ENCODE peak calls at places on chromosome 1, in seven cellular contexts. One of them, this sample, is unnamed.

GRCh38 chr1:212691561-212692071 is 8.0 kb downstream of the BATF3 start:
- DNase-seq in GM12878: peak
- DNase-seq in HCT116: no peak
- DNase-seq in H1: no peak
- DNase-seq in K562: no peak
- DNase-seq in WTC11: no peak
- DNase-seq in HepG2: no peak
- DNase-seq in this sample: no peak

GRCh38 chr1:175918364-175918801 is 175.0 kb upstream of the TNR start:
- DNase-seq in H1: peak
- DNase-seq in WTC11: no peak
- DNase-seq in GM12878: no peak
- DNase-seq in HCT116: no peak
- DNase-seq in HepG2: no peak
- DNase-seq in K562: no peak
- DNase-seq in this sample: no peak

GRCh38 chr1:18532390-18533170 is 51.9 kb downstream of the KLHDC7A start:
- DNase-seq in H1: no peak
- DNase-seq in HepG2: no peak
- DNase-seq in HCT116: no peak
- DNase-seq in GM12878: no peak
- DNase-seq in WTC11: no peak
- DNase-seq in K562: no peak
- DNase-seq in this sample: no peak

GRCh38 chr1:14946567-14947285 is 206.8 kb upstream of the TMEM51 start:
- DNase-seq in H1: no peak
- DNase-seq in HCT116: no peak
- DNase-seq in K562: no peak
- DNase-seq in HepG2: no peak
- DNase-seq in GM12878: no peak
- DNase-seq in WTC11: no peak
- DNase-seq in this sample: no peak

GRCh38 chr1:66652556-66652955 is 99.7 kb upstream of the DYNLT5 start:
- DNase-seq in H1: no peak
- DNase-seq in WTC11: no peak
- DNase-seq in HepG2: no peak
- DNase-seq in K562: no peak
- DNase-seq in GM12878: no peak
- DNase-seq in HCT116: no peak
- DNase-seq in this sample: no peak

GRCh38 chr1:119364640-119365039 is 3.9 kb upstream of the HAO2 start:
- DNase-seq in HepG2: no peak
- DNase-seq in K562: no peak
- DNase-seq in HCT116: no peak
- DNase-seq in GM12878: no peak
- DNase-seq in H1: no peak
- DNase-seq in WTC11: no peak
- DNase-seq in this sample: no peak

GRCh38 chr1:110125810-110126209 is 13.6 kb downstream of the UBL4B start:
- DNase-seq in GM12878: no peak
- DNase-seq in HCT116: no peak
- DNase-seq in K562: no peak
- DNase-seq in WTC11: no peak
- DNase-seq in H1: no peak
- DNase-seq in HepG2: no peak
- DNase-seq in this sample: no peak

GRCh38 chr1:222736972-222737371 is at the start of gene FAM177B:
- DNase-seq in WTC11: no peak
- DNase-seq in HCT116: no peak
- DNase-seq in K562: no peak
- DNase-seq in H1: no peak
- DNase-seq in GM12878: no peak
- DNase-seq in HepG2: no peak
- DNase-seq in this sample: no peak

GRCh38 chr1:216670118-216670870 is 52.9 kb downstream of the ESRRG start:
- DNase-seq in HepG2: peak
- DNase-seq in H1: no peak
- DNase-seq in WTC11: no peak
- DNase-seq in HCT116: no peak
- DNase-seq in K562: no peak
- DNase-seq in GM12878: no peak
- DNase-seq in this sample: peak

GRCh38 chr1:245872475-245872874 is 634.6 kb downstream of the SMYD3 start:
- DNase-seq in HCT116: no peak
- DNase-seq in WTC11: no peak
- DNase-seq in HepG2: no peak
- DNase-seq in K562: no peak
- DNase-seq in H1: no peak
- DNase-seq in GM12878: no peak
- DNase-seq in this sample: no peak

GRCh38 chr1:214464303-214465287 is 86.8 kb downstream of the PTPN14 start:
- DNase-seq in WTC11: no peak
- DNase-seq in GM12878: no peak
- DNase-seq in HCT116: no peak
- DNase-seq in HepG2: no peak
- DNase-seq in H1: no peak
- DNase-seq in K562: peak
- DNase-seq in this sample: no peak

GRCh38 chr1:229643996-229644748 is 18.1 kb downstream of the URB2 start:
- DNase-seq in WTC11: no peak
- DNase-seq in K562: no peak
- DNase-seq in HepG2: no peak
- DNase-seq in HCT116: no peak
- DNase-seq in H1: no peak
- DNase-seq in GM12878: no peak
- DNase-seq in this sample: no peak

GRCh38 chr1:63363014-63363413 is 4.4 kb upstream of the ALG6 start:
- DNase-seq in K562: no peak
- DNase-seq in H1: no peak
- DNase-seq in GM12878: no peak
- DNase-seq in HepG2: no peak
- DNase-seq in HCT116: no peak
- DNase-seq in WTC11: no peak
- DNase-seq in this sample: no peak

GRCh38 chr1:26318338-26319064 is 743 bp downstream of the CD52 start:
- DNase-seq in HepG2: no peak
- DNase-seq in WTC11: no peak
- DNase-seq in H1: no peak
- DNase-seq in HCT116: no peak
- DNase-seq in GM12878: no peak
- DNase-seq in K562: no peak
- DNase-seq in this sample: no peak
- TF ChIP-seq SP1 in HepG2: no peak
- TF ChIP-seq SP1 in WTC11: no peak
- TF ChIP-seq SP1 in H1: no peak
- TF ChIP-seq SP1 in HCT116: no peak
- TF ChIP-seq SP1 in GM12878: no peak
- TF ChIP-seq SP1 in K562: no peak
- TF ChIP-seq SP1 in this sample: no peak

DNA sequence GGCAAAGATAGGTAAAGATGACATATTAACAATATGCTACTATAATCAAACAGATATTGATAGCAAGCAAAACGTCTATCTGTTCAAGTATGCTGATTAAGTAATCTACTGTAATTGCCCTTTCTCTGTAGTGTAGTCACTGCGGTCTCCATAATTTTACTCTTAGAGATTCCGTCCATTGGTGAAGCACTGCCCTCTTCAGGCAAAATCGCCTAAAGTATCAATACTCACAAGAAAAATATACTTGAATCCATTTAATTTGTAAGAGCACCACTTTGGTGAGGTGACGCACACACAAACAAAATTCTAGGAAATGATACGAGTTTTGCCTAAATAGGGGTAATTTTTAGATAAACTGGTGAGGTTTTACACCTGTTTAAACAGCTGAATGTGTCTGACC is 434.6 kb upstream of the CHRM3 start:
- DNase-seq in K562: no peak
- DNase-seq in GM12878: no peak
- DNase-seq in WTC11: no peak
- DNase-seq in HepG2: no peak
- DNase-seq in HCT116: no peak
- DNase-seq in H1: no peak
- DNase-seq in this sample: peak
- TF ChIP-seq SP1 in K562: no peak
- TF ChIP-seq SP1 in GM12878: no peak
- TF ChIP-seq SP1 in WTC11: no peak
- TF ChIP-seq SP1 in HepG2: no peak
- TF ChIP-seq SP1 in HCT116: no peak
- TF ChIP-seq SP1 in H1: no peak
- TF ChIP-seq SP1 in this sample: no peak

DNA sequence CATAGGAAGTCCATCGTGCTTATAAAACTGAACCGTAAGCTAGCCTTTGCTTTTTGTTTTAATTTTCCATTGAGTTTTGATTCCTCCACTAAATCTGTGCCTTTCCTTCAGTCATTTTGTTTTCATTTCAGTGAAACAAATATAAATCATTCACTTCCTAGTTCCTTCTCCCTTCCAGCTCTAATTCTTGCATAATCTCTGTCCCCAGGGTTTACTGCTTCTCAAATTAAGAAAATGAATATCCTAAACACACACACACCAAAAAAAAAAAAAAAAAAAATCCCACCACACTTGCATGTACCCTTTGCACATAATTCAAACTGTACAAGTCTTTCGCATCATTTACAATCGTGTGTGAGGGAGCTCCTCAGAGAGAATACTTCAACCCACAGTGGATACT is 6.8 kb downstream of the KCNH1 start:
- DNase-seq in HepG2: no peak
- DNase-seq in GM12878: no peak
- DNase-seq in H1: no peak
- DNase-seq in HCT116: no peak
- DNase-seq in WTC11: no peak
- DNase-seq in K562: no peak
- DNase-seq in this sample: no peak
- TF ChIP-seq SP1 in HepG2: no peak
- TF ChIP-seq SP1 in GM12878: no peak
- TF ChIP-seq SP1 in H1: no peak
- TF ChIP-seq SP1 in HCT116: no peak
- TF ChIP-seq SP1 in WTC11: no peak
- TF ChIP-seq SP1 in K562: no peak
- TF ChIP-seq SP1 in this sample: no peak

GRCh38 chr1:192626366-192627179 is 9.4 kb upstream of the RGS13 start:
- DNase-seq in GM12878: peak
- DNase-seq in HCT116: no peak
- DNase-seq in H1: no peak
- DNase-seq in WTC11: no peak
- DNase-seq in K562: no peak
- DNase-seq in HepG2: no peak
- DNase-seq in this sample: no peak
- TF ChIP-seq SP1 in GM12878: no peak
- TF ChIP-seq SP1 in HCT116: no peak
- TF ChIP-seq SP1 in H1: no peak
- TF ChIP-seq SP1 in WTC11: no peak
- TF ChIP-seq SP1 in K562: no peak
- TF ChIP-seq SP1 in HepG2: no peak
- TF ChIP-seq SP1 in this sample: no peak

GRCh38 chr1:34409689-34410229 is 233.1 kb downstream of the C1orf94 start:
- DNase-seq in H1: no peak
- DNase-seq in K562: no peak
- DNase-seq in HCT116: no peak
- DNase-seq in GM12878: no peak
- DNase-seq in HepG2: no peak
- DNase-seq in WTC11: no peak
- DNase-seq in this sample: no peak

GRCh38 chr1:34415140-34415539 is 238.4 kb downstream of the C1orf94 start:
- DNase-seq in H1: no peak
- DNase-seq in K562: no peak
- DNase-seq in HCT116: no peak
- DNase-seq in WTC11: no peak
- DNase-seq in GM12878: no peak
- DNase-seq in HepG2: no peak
- DNase-seq in this sample: no peak

GRCh38 chr1:34418166-34418565 is 241.5 kb downstream of the C1orf94 start:
- DNase-seq in K562: no peak
- DNase-seq in H1: no peak
- DNase-seq in HCT116: no peak
- DNase-seq in GM12878: no peak
- DNase-seq in WTC11: no peak
- DNase-seq in HepG2: no peak
- DNase-seq in this sample: no peak

GRCh38 chr1:34408011-34408410 is 231.3 kb downstream of the C1orf94 start:
- DNase-seq in WTC11: no peak
- DNase-seq in GM12878: no peak
- DNase-seq in K562: no peak
- DNase-seq in H1: no peak
- DNase-seq in HepG2: no peak
- DNase-seq in HCT116: no peak
- DNase-seq in this sample: no peak

GRCh38 chr1:34412597-34413392 is 236.1 kb downstream of the C1orf94 start:
- DNase-seq in HCT116: no peak
- DNase-seq in HepG2: no peak
- DNase-seq in WTC11: no peak
- DNase-seq in K562: no peak
- DNase-seq in GM12878: no peak
- DNase-seq in H1: no peak
- DNase-seq in this sample: no peak
- TF ChIP-seq SP1 in HCT116: no peak
- TF ChIP-seq SP1 in HepG2: no peak
- TF ChIP-seq SP1 in WTC11: no peak
- TF ChIP-seq SP1 in K562: no peak
- TF ChIP-seq SP1 in GM12878: no peak
- TF ChIP-seq SP1 in H1: no peak
- TF ChIP-seq SP1 in this sample: no peak

GRCh38 chr1:6998267-6998666 is 213.0 kb downstream of the CAMTA1 start:
- DNase-seq in GM12878: no peak
- DNase-seq in WTC11: peak
- DNase-seq in HepG2: peak
- DNase-seq in H1: peak
- DNase-seq in HCT116: peak
- DNase-seq in K562: no peak
- DNase-seq in this sample: peak
- TF ChIP-seq SP1 in GM12878: no peak
- TF ChIP-seq SP1 in WTC11: no peak
- TF ChIP-seq SP1 in HepG2: no peak
- TF ChIP-seq SP1 in H1: no peak
- TF ChIP-seq SP1 in HCT116: no peak
- TF ChIP-seq SP1 in K562: no peak
- TF ChIP-seq SP1 in this sample: no peak

DNA sequence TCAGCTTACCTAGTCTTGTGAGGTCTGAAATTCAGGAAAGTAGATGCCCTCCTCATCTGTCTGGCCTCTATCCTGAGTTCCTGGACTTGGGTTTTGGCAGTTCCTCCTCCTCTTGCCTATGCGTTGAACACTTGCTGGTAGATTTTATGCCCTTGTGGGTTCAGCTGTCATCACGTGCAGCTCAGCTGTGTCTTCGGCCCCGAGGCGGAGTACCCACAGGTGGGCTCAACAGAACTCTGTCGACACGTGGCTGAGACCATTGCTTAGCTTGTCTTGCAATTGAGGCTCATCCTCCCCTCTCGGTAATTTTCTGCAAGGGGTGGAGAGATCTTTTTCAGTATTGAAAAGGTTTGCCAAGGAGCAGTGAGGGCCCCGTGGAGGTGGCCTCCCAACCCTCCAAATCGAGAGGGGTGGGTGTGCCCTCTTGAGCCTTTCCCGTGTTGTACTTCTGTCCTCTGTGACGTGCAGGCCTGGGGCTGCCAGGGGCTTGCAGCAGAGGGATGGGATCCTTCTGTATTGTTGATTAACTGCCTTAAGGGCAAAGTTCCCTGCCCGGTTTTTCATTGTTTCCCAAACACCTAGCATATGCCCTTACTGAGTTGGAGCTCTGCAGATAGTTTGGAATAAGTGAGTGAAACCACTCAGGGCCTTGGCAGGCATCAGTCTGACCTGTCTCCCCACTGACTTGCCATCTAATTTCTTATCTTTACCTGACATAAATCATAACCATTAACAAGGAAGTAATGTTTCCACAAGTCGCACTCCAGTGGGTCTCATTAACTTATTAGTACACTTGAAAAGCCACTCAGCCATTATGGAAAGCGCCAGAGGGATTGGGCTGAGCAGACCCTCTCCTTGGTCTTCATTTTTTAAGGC is 2.9 kb downstream of the CENPS start:
- DNase-seq in GM12878: no peak
- DNase-seq in K562: no peak
- DNase-seq in HCT116: no peak
- DNase-seq in H1: no peak
- DNase-seq in HepG2: no peak
- DNase-seq in WTC11: no peak
- DNase-seq in this sample: no peak
- TF ChIP-seq SP1 in GM12878: no peak
- TF ChIP-seq SP1 in K562: no peak
- TF ChIP-seq SP1 in HCT116: no peak
- TF ChIP-seq SP1 in H1: no peak
- TF ChIP-seq SP1 in HepG2: no peak
- TF ChIP-seq SP1 in WTC11: no peak
- TF ChIP-seq SP1 in this sample: no peak